ENCODE peak calls at places on chromosome 2, in five cellular contexts. R is esophagus squamous epithelium; U is fibroblast of lung; J is endodermal cell; K is CD8-positive, alpha-beta T cell. W is an unnamed sample.

GRCh38 chr2:109272461-109272860 is 143.5 kb downstream of the SH3RF3 start:
- DNase-seq in K (no peak), U (peak; percentile 25), R (no peak), J (no peak), W (no peak)

GRCh38 chr2:152186257-152186656 is 10.7 kb upstream of the STAM2 start:
- DNase-seq in K (no peak), U (no peak), R (no peak), J (no peak), W (no peak)

GRCh38 chr2:20172273-20173052 is 52.5 kb downstream of the SDC1 start:
- DNase-seq in K (no peak), U (no peak), R (no peak), J (peak; percentile 69), W (peak; percentile 77)

GRCh38 chr2:176768185-176768584 is 444.4 kb upstream of the HNRNPA3 start:
- DNase-seq in K (no peak), R (no peak), U (no peak), J (no peak), W (no peak)

GRCh38 chr2:233288663-233289062 is 19.0 kb upstream of the SAG start:
- DNase-seq in K (no peak), J (no peak), R (no peak), U (no peak), W (no peak)

GRCh38 chr2:236928353-236929153 is 157.1 kb upstream of the COPS8 start:
- DNase-seq in U (no peak), J (no peak), K (no peak), R (no peak), W (no peak)

GRCh38 chr2:195026261-195026660 is 630.8 kb upstream of the SLC39A10 start:
- DNase-seq in J (no peak), K (no peak), R (no peak), U (peak; percentile 58), W (no peak)

GRCh38 chr2:10161961-10162441 is 39.5 kb downstream of the RRM2 start:
- DNase-seq in U (peak; percentile 82), R (no peak), J (peak; percentile 30), K (no peak), W (peak; percentile 37)

GRCh38 chr2:19287324-19287723 is 71.1 kb downstream of the OSR1 start:
- DNase-seq in K (no peak), J (no peak), U (no peak), R (no peak), W (no peak)

GRCh38 chr2:227876536-227876882 is 5.1 kb downstream of the DAW1 start:
- DNase-seq in K (no peak), R (no peak), U (peak; percentile 58), J (no peak), W (no peak)

GRCh38 chr2:16614314-16614860 is 51.2 kb downstream of the CYRIA start:
- DNase-seq in R (no peak), K (no peak), U (peak; percentile 31), J (no peak), W (no peak)

GRCh38 chr2:45743531-45744391 is 92.3 kb downstream of the PRKCE start:
- DNase-seq in R (no peak), U (peak; percentile 24), K (no peak), J (no peak), W (no peak)

GRCh38 chr2:112685167-112685884 is 35.5 kb upstream of the NT5DC4 start:
- DNase-seq in K (no peak), R (no peak), J (no peak), U (no peak), W (no peak)

GRCh38 chr2:103525757-103526156 is 763.9 kb downstream of the TMEM182 start:
- DNase-seq in R (no peak), J (no peak), K (no peak), U (no peak), W (no peak)

GRCh38 chr2:16553222-16553621 is 112.4 kb downstream of the CYRIA start:
- DNase-seq in K (peak; percentile 19), J (peak; percentile 74), U (peak; percentile 15), R (no peak), W (peak; percentile 8)

GRCh38 chr2:239394978-239395377 is 5.8 kb downstream of the HDAC4 start:
- DNase-seq in R (no peak), U (no peak), J (peak; percentile 17), K (no peak), W (no peak)

GRCh38 chr2:22481507-22482217 is 903.3 kb upstream of the KLHL29 start:
- DNase-seq in J (no peak), R (no peak), U (no peak), K (no peak), W (no peak)

GRCh38 chr2:38154395-38154794 is 78.4 kb upstream of the CYP1B1 start:
- DNase-seq in R (no peak), K (no peak), J (no peak), U (no peak), W (no peak)

GRCh38 chr2:33062665-33063249 is 116.0 kb downstream of the LTBP1 start:
- DNase-seq in J (no peak), U (peak; percentile 89), R (no peak), K (no peak), W (no peak)

GRCh38 chr2:218290316-218291261 is 1.7 kb downstream of the TMBIM1 start:
- DNase-seq in J (no peak), U (no peak), K (peak; percentile 54), R (no peak), W (no peak)

GRCh38 chr2:158291544-158292175 is 164.9 kb downstream of the CCDC148 start:
- DNase-seq in R (no peak), K (no peak), J (no peak), U (no peak), W (no peak)

GRCh38 chr2:195559431-195559914 is 97.6 kb upstream of the SLC39A10 start:
- DNase-seq in J (no peak), R (no peak), U (peak; percentile 98), K (peak; percentile 73), W (no peak)

GRCh38 chr2:237931205-237931721 is 35.6 kb upstream of the UBE2F start:
- DNase-seq in J (no peak), R (no peak), U (peak; percentile 54), K (no peak), W (no peak)

GRCh38 chr2:236262238-236262637 is 2.0 kb downstream of the ASB18 start:
- DNase-seq in U (no peak), J (no peak), K (no peak), R (no peak), W (no peak)

GRCh38 chr2:234474654-234475053 is 22.2 kb downstream of the ARL4C start:
- DNase-seq in R (no peak), K (no peak), J (no peak), U (no peak), W (no peak)

GRCh38 chr2:11764359-11764758 is 17.9 kb downstream of the LPIN1 start:
- DNase-seq in U (no peak), K (no peak), R (no peak), J (no peak), W (no peak)

GRCh38 chr2:129748653-129749052 is 230.8 kb upstream of the RAB6C start:
- DNase-seq in K (no peak), J (peak; percentile 62), R (no peak), U (no peak), W (peak; percentile 74)

GRCh38 chr2:10186868-10187535 is 64.5 kb downstream of the RRM2 start:
- DNase-seq in R (no peak), K (no peak), J (peak; percentile 45), U (no peak), W (peak; percentile 50)

GRCh38 chr2:42601076-42601475 is 32.6 kb downstream of the MTA3 start:
- DNase-seq in R (no peak), K (no peak), U (no peak), J (no peak), W (no peak)

GRCh38 chr2:76711490-76711889 is 810.7 kb downstream of the LRRTM4 start:
- DNase-seq in U (no peak), R (no peak), K (no peak), J (peak; percentile 77), W (peak; percentile 41)

GRCh38 chr2:138180691-138181386 is 216.6 kb downstream of the HNMT start:
- DNase-seq in J (no peak), R (no peak), U (no peak), K (no peak), W (no peak)

GRCh38 chr2:127537142-127537541 is 1.7 kb downstream of the MYO7B start:
- DNase-seq in K (no peak), U (no peak), J (no peak), R (no peak), W (no peak)

GRCh38 chr2:201964631-201965206 is 68.9 kb upstream of the FZD7 start:
- DNase-seq in K (peak; percentile 13), U (peak; percentile 68), R (no peak), J (no peak), W (no peak)

GRCh38 chr2:28547223-28547860 is 51.5 kb downstream of the PLB1 start:
- DNase-seq in K (no peak), R (no peak), U (no peak), J (no peak), W (no peak)

GRCh38 chr2:14861201-14861600 is 228.7 kb downstream of the LRATD1 start:
- DNase-seq in J (no peak), K (no peak), R (no peak), U (peak; percentile 1), W (no peak)
- H3K36me3 ChIP-seq in J (no peaks in the 10 kb centered on the region), K (no peaks in the 10 kb centered on the region), R (no peaks in the 10 kb centered on the region), U (no peaks in the 10 kb centered on the region), W (no peaks in the 10 kb centered on the region)

DNA sequence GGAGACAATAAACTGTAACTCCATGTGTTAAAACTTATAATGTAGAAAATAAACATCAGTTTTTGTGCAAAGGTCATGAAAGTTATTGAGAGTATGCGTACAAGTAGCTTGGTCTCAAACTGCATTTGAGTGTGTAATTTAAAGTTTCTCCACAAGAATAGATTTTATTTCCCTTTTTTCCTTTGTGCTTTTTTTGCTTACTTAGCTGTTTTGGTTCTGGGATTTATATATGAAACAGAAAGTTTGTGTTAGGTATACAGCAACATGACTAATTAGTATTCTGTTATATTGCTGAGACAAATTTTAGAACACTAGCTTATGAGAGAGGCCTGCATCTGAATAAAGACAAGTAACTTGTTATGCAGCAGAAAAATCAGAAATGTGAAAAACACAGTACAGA is 67.5 kb downstream of the GTF2A1L start:
- DNase-seq in K (no peak), R (no peak), U (no peak), J (no peak), W (no peak)
- H3K4me3 ChIP-seq in K (no peak overlapping the region), R (no peak overlapping the region), U (no peak overlapping the region), J (no peak overlapping the region), W (no peak overlapping the region)

GRCh38 chr2:190062053-190062452 is 476 bp downstream of the MSTN start:
- DNase-seq in J (no peak), R (no peak), U (no peak), K (no peak), W (no peak)
- H3K27me3 ChIP-seq in J (no peaks in the 10 kb centered on the region), R (no peaks in the 10 kb centered on the region), U (no peaks in the 10 kb centered on the region), K (no peaks in the 10 kb centered on the region), W (no peaks in the 10 kb centered on the region)

DNA sequence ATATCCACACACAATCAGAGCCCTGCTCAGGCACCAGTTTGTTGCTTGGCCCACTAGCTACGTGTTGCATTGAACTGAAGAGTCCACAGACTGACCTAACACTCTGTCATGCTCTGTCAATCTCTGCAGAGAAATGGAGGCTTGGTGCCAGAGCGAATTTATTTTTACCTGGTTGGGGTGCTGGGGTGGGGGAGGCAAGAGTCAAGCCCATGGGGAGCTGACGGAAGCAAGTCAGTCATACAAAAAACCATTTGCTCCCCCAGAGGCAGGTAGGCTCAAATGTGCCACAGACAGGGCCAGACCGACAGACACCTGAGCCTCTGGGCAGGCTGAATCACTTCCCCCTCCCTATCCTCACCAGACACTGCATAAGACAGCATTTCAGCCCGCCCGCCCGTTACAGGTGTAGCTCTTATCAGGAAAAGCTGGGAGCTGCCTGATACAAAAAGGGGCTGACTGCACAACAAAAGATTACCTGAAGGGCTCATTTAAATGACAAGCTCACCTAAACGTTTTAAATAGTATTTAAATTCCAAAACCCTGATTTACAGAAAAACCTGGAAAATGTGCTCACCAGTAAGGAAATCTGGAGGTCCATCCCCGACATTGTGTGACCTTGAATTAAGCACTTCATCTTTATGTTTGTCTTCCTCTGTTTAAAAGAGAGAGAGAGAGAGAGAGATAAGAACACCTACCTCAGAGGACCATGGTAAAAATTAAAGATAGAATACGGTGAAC is 2.1 kb upstream of the PCBP1 start:
- DNase-seq in U (no peak), K (peak; percentile 74), R (no peak), J (peak; percentile 93), W (peak; percentile 87)
- H3K36me3 ChIP-seq in U (peaks cover 11% of the 10 kb centered on the region), K (peaks cover 8% of the 10 kb centered on the region), R (no peaks in the 10 kb centered on the region), J (peaks cover 52% of the 10 kb centered on the region), W (peaks cover 20% of the 10 kb centered on the region)